ENCODE peak calls at places on chromosomes 13 and 19, in ten cellular contexts. H is coronary artery, D is fibroblast of mammary gland, J is endothelial cell, Q is bronchial epithelial cell, Z is lower leg skin, S is GM23338, G is progenitor cell of endocrine pancreas, Y is neural crest cell, R is left lung. P is an unnamed sample.

GRCh38 chr13:28329395-28330158 is 165.4 kb downstream of the FLT1 start:
- DNase-seq in Y (no peak), D (peak), R (peak), G (no peak), Z (no peak), S (no peak), J (peak), Q (peak), H (no peak), P (no peak)

GRCh38 chr13:80753951-80754350 is 413.0 kb upstream of the SPRY2 start:
- DNase-seq in H (no peak), G (no peak), Q (no peak), S (no peak), Z (no peak), Y (no peak), J (no peak), D (peak), R (no peak), P (no peak)

GRCh38 chr13:40490086-40490723 is 176.2 kb downstream of the FOXO1 start:
- DNase-seq in G (no peak), Y (no peak), J (no peak), Z (peak), S (no peak), R (no peak), Q (no peak), H (peak), D (no peak), P (no peak)

GRCh38 chr19:38093587-38093986 is 130.4 kb downstream of the DPF1 start:
- DNase-seq in S (no peak), J (no peak), Y (no peak), R (no peak), Z (no peak), G (no peak), Q (no peak), D (no peak), H (no peak), P (no peak)

GRCh38 chr13:112931028-112931934 is 37.7 kb upstream of the MCF2L start:
- DNase-seq in Y (peak), H (no peak), Z (peak), S (peak), D (peak), Q (peak), R (no peak), G (no peak), J (peak), P (no peak)

GRCh38 chr19:31312004-31312403 is 37.2 kb downstream of the TSHZ3 start:
- DNase-seq in G (no peak), Y (no peak), R (peak), Q (peak), D (peak), J (no peak), H (no peak), S (no peak), Z (no peak), P (no peak)

GRCh38 chr19:53553159-53553558 is 15.2 kb downstream of the ZNF331 start:
- DNase-seq in D (no peak), S (no peak), Y (no peak), G (no peak), Z (no peak), R (no peak), J (no peak), Q (peak), H (no peak), P (no peak)

GRCh38 chr13:108326318-108326717 is 56.8 kb downstream of the TNFSF13B start:
- DNase-seq in J (no peak), Y (no peak), Q (no peak), R (no peak), G (no peak), S (peak), D (no peak), H (no peak), Z (no peak), P (no peak)

GRCh38 chr19:48443731-48444128 is 2.1 kb upstream of the GRWD1 start:
- DNase-seq in R (no peak), G (no peak), Q (no peak), Y (no peak), Z (peak), S (peak), D (no peak), H (no peak), J (no peak), P (no peak)

GRCh38 chr19:9956956-9957355 is 20.6 kb upstream of the OLFM2 start:
- DNase-seq in H (no peak), Y (no peak), S (no peak), Q (no peak), Z (no peak), R (no peak), J (no peak), D (peak), G (no peak), P (no peak)

GRCh38 chr13:44292545-44292944 is 81.1 kb upstream of the SERP2 start:
- DNase-seq in Q (no peak), R (no peak), S (no peak), J (no peak), Z (no peak), Y (no peak), G (no peak), D (no peak), H (peak), P (no peak)

GRCh38 chr13:110445722-110446569 is 115.6 kb downstream of the RAB20 start:
- DNase-seq in Q (peak), G (no peak), Y (no peak), H (peak), R (no peak), S (no peak), Z (peak), D (peak), J (no peak), P (no peak)

GRCh38 chr13:52743569-52743968 is 3.9 kb upstream of the CNMD start:
- DNase-seq in D (no peak), J (no peak), S (no peak), Q (no peak), R (no peak), G (no peak), Y (no peak), H (no peak), Z (no peak), P (no peak)
- TF ChIP-seq CTCF in D (no peak), J (no peak), S (no peak), Q (no peak), R (no peak), G (no peak), Y (no peak), H (no peak), Z (no peak), P (no peak)

GRCh38 chr19:49635530-49636229 is 4.3 kb downstream of the RRAS start:
- DNase-seq in G (no peak), Y (no peak), R (no peak), J (no peak), Q (no peak), H (no peak), D (peak), S (peak), Z (no peak), P (no peak)
- TF ChIP-seq CTCF in G (no peak), Y (no peak), R (no peak), J (no peak), Q (no peak), H (no peak), D (no peak), S (peak), Z (no peak), P (no peak)

GRCh38 chr13:91381371-91381770 is 17.1 kb upstream of the GPC5 start:
- DNase-seq in Q (peak), H (no peak), D (peak), Z (no peak), R (no peak), Y (no peak), G (no peak), J (no peak), S (no peak), P (no peak)
- TF ChIP-seq CTCF in Q (no peak), H (no peak), D (peak), Z (no peak), R (peak), Y (peak), G (peak), J (no peak), S (peak), P (peak)

GRCh38 chr19:18322759-18323460 is at the start of gene LSM4:
- DNase-seq in G (peak), D (peak), Z (peak), J (peak), Q (peak), Y (peak), H (peak), R (peak), S (peak), P (peak)
- TF ChIP-seq CTCF in G (peak), D (peak), Z (no peak), J (no peak), Q (peak), Y (peak), H (no peak), R (no peak), S (peak), P (peak)

DNA sequence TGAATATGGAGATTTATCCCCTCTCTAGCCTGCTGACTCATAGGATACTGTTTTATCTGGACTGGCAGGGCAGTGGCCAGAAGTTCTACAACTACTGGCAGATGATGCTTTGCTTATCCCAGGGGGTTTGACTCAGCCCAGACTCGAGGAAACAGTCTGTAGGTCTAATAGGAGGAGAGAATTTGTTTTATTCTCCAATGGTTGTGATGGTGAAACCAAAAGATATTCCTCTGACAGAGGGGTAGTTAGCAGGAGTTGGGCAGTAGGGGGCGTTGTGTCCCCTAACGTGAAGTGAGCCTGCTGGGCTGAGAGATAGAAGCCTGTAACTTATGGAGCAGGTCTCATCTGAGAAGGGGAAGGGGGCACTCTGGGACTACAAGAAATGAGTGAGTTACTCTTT is 74.9 kb downstream of the WTIP start:
- DNase-seq in S (peak), J (peak), Y (peak), G (no peak), Q (no peak), D (peak), R (no peak), Z (no peak), H (no peak), P (no peak)
- TF ChIP-seq CTCF in S (peak), J (peak), Y (peak), G (peak), Q (peak), D (peak), R (peak), Z (no peak), H (no peak), P (peak)

GRCh38 chr13:30934381-30934780 is 1.9 kb downstream of the TEX26 start:
- DNase-seq in J (no peak), Z (no peak), H (no peak), D (no peak), Q (peak), Y (no peak), S (peak), G (no peak), R (no peak), P (no peak)
- TF ChIP-seq CTCF in J (no peak), Z (no peak), H (no peak), D (no peak), Q (no peak), Y (peak), S (peak), G (peak), R (no peak), P (no peak)

DNA sequence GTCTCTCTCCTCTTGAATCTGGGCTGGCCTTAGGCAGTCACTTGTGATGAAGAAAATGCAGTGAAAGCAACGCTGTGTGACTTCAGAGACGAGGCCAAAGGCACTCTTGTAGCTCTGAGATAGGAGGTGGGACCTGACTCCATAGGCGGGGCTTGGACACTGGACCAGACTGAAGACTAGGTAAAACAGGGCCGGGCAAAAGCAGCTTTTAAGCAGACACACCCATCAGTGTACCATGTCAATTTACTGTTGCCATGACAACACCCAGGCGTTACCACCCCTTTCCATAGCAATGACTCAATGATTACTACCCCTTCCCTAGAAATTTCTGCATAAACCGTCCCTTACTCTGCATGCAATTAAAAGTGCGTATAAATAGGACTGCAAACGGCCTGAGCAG is 6.6 kb upstream of the EID2 start:
- DNase-seq in G (no peak), R (no peak), Z (no peak), H (no peak), Q (peak), S (peak), J (no peak), Y (no peak), D (no peak), P (no peak)
- TF ChIP-seq CTCF in G (no peak), R (no peak), Z (no peak), H (no peak), Q (no peak), S (no peak), J (no peak), Y (no peak), D (no peak), P (no peak)

DNA sequence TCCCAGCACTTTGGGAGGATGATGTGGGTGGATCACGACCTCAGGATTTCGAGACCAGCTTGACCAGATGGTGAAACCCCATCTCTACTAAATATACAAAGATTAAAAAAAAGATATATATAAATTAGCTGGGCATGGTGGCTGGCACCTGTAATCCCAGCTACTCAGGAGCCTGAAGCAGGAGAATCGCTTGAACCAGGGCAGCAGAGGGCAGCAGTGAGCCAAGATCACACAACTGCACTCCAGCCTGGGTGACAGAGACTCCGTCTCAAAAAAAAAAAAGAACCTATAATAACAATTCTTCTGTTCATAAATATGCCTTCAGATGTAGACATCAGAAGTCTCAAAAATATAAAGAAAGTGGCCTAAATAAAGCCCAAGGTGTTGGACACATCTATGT is 7.6 kb downstream of the ZNF737 start:
- DNase-seq in H (no peak), S (peak), Y (no peak), Q (no peak), G (no peak), R (no peak), Z (no peak), D (no peak), J (peak), P (no peak)
- TF ChIP-seq CTCF in H (no peak), S (peak), Y (peak), Q (no peak), G (no peak), R (no peak), Z (no peak), D (no peak), J (peak), P (no peak)

GRCh38 chr19:39110263-39110967 is 15.2 kb upstream of the PAK4 start:
- DNase-seq in Q (peak), G (peak), Y (peak), D (peak), Z (peak), H (no peak), R (peak), J (peak), S (peak), P (peak)

GRCh38 chr19:39103151-39103550 is 19.0 kb downstream of the ACP7 start:
- DNase-seq in Y (no peak), G (no peak), S (no peak), Z (no peak), D (no peak), Q (no peak), J (no peak), R (no peak), H (no peak), P (no peak)

GRCh38 chr19:39104104-39104708 is 20.0 kb downstream of the ACP7 start:
- DNase-seq in D (no peak), H (no peak), G (no peak), R (no peak), S (no peak), Q (no peak), Z (no peak), Y (no peak), J (no peak), P (no peak)

GRCh38 chr19:39109641-39110040 is 15.9 kb upstream of the PAK4 start:
- DNase-seq in H (no peak), D (no peak), Q (no peak), J (no peak), Y (no peak), G (no peak), R (no peak), S (no peak), Z (no peak), P (no peak)

GRCh38 chr19:39106201-39106600 is 19.4 kb upstream of the PAK4 start:
- DNase-seq in G (no peak), Q (no peak), S (no peak), R (no peak), Z (no peak), D (no peak), Y (no peak), H (no peak), J (no peak), P (no peak)
- TF ChIP-seq CTCF in G (no peak), Q (no peak), S (no peak), R (no peak), Z (no peak), D (no peak), Y (no peak), H (no peak), J (no peak), P (no peak)

GRCh38 chr13:100110269-100110668 is 21.4 kb downstream of the PCCA start:
- DNase-seq in G (no peak), Q (no peak), H (no peak), J (no peak), D (no peak), S (no peak), Z (no peak), Y (no peak), R (no peak), P (no peak)
- TF ChIP-seq CTCF in G (no peak), Q (no peak), H (no peak), J (no peak), D (no peak), S (no peak), Z (no peak), Y (no peak), R (no peak), P (no peak)

P was measured in D721Med.